ENCODE peak calls at places on chromosome 22, in nine cellular contexts. O, C, J, L, H, B, G, T and F are unnamed samples.

GRCh38 chr22:38087855-38088254 is 3.9 kb upstream of the SLC16A8 start:
- DNase-seq in O (no peak), C (no peak), J (no peak), L (no peak), H (no peak), B (no peak), G (no peak), T (no peak), F (no peak)

GRCh38 chr22:41910050-41910598 is 4.8 kb downstream of the SHISA8 start:
- DNase-seq in O (no peak), C (no peak), J (no peak), L (peak), H (no peak), B (peak), G (no peak), T (peak), F (peak)

GRCh38 chr22:50314455-50315288 is 7.2 kb upstream of the PLXNB2 start:
- DNase-seq in O (peak), C (no peak), J (peak), L (peak), H (no peak), B (no peak), G (peak), T (no peak), F (peak)

GRCh38 chr22:29208879-29209623 is 3.4 kb downstream of the EMID1 start:
- DNase-seq in O (peak), C (no peak), J (no peak), L (no peak), H (no peak), B (no peak), G (no peak), T (no peak), F (no peak)

GRCh38 chr22:23282089-23282501 is 101.8 kb downstream of the BCR start:
- DNase-seq in O (no peak), C (peak), J (no peak), L (no peak), H (peak), B (peak), G (peak), T (peak), F (no peak)

GRCh38 chr22:39527481-39527961 is 5.0 kb downstream of the RPS19BP1 start:
- DNase-seq in O (no peak), C (no peak), J (no peak), L (no peak), H (peak), B (peak), G (peak), T (peak), F (no peak)

GRCh38 chr22:32531955-32532818 is 57.6 kb downstream of the FBXO7 start:
- DNase-seq in O (no peak), C (peak), J (no peak), L (peak), H (peak), B (peak), G (no peak), T (peak), F (peak)

GRCh38 chr22:39652990-39653786 is 82.6 kb downstream of the CACNA1I start:
- DNase-seq in O (no peak), C (no peak), J (no peak), L (no peak), H (no peak), B (no peak), G (no peak), T (no peak), F (no peak)

GRCh38 chr22:28955817-28956216 is 72.4 kb downstream of the ZNRF3 start:
- DNase-seq in O (peak), C (no peak), J (peak), L (no peak), H (no peak), B (no peak), G (peak), T (no peak), F (no peak)

GRCh38 chr22:49969751-49970527 is 9.4 kb downstream of the PIM3 start:
- DNase-seq in O (no peak), C (no peak), J (peak), L (no peak), H (no peak), B (peak), G (no peak), T (no peak), F (peak)

GRCh38 chr22:49726701-49727101 is 101.0 kb downstream of the BRD1 start:
- DNase-seq in O (no peak), C (no peak), J (no peak), L (no peak), H (no peak), B (no peak), G (no peak), T (no peak), F (no peak)

GRCh38 chr22:25892678-25893077 is 150.7 kb downstream of the MYO18B start:
- DNase-seq in O (no peak), C (no peak), J (no peak), L (no peak), H (no peak), B (no peak), G (no peak), T (no peak), F (no peak)

GRCh38 chr22:39534092-39534506 is 1.6 kb upstream of the RPS19BP1 start:
- DNase-seq in O (no peak), C (no peak), J (no peak), L (no peak), H (no peak), B (peak), G (no peak), T (no peak), F (peak)

GRCh38 chr22:31431950-31432349 is 32.5 kb downstream of the DRG1 start:
- DNase-seq in O (no peak), C (no peak), J (no peak), L (no peak), H (no peak), B (no peak), G (no peak), T (no peak), F (no peak)

GRCh38 chr22:19943665-19944026 is 2.0 kb upstream of the TXNRD2 start:
- DNase-seq in O (no peak), C (no peak), J (no peak), L (no peak), H (no peak), B (no peak), G (peak), T (no peak), F (no peak)

GRCh38 chr22:49370841-49371301 is 456.8 kb downstream of the BRD1 start:
- DNase-seq in O (no peak), C (no peak), J (peak), L (no peak), H (no peak), B (no peak), G (no peak), T (no peak), F (peak)

GRCh38 chr22:39713799-39714290 is 143.3 kb downstream of the CACNA1I start:
- DNase-seq in O (no peak), C (no peak), J (no peak), L (no peak), H (no peak), B (no peak), G (no peak), T (no peak), F (no peak)

GRCh38 chr22:47296405-47297260 is 534.2 kb downstream of the TBC1D22A start:
- DNase-seq in O (no peak), C (no peak), J (no peak), L (no peak), H (no peak), B (no peak), G (no peak), T (no peak), F (no peak)

GRCh38 chr22:44628856-44629255 is 73.1 kb upstream of the PRR5 start:
- DNase-seq in O (no peak), C (no peak), J (no peak), L (no peak), H (no peak), B (no peak), G (no peak), T (no peak), F (no peak)

GRCh38 chr22:45977551-45978274 is 751 bp upstream of the WNT7B start:
- DNase-seq in O (no peak), C (no peak), J (no peak), L (peak), H (no peak), B (no peak), G (no peak), T (peak), F (peak)

GRCh38 chr22:45976351-45977002 is 485 bp downstream of the WNT7B start:
- DNase-seq in O (no peak), C (no peak), J (no peak), L (peak), H (peak), B (no peak), G (no peak), T (peak), F (no peak)

GRCh38 chr22:45977003-45977395 is at the start of gene WNT7B:
- DNase-seq in O (no peak), C (no peak), J (no peak), L (peak), H (peak), B (no peak), G (no peak), T (peak), F (peak)

GRCh38 chr22:45974498-45974897 is 2.5 kb downstream of the WNT7B start:
- DNase-seq in O (no peak), C (no peak), J (no peak), L (no peak), H (no peak), B (no peak), G (no peak), T (no peak), F (no peak)

DNA sequence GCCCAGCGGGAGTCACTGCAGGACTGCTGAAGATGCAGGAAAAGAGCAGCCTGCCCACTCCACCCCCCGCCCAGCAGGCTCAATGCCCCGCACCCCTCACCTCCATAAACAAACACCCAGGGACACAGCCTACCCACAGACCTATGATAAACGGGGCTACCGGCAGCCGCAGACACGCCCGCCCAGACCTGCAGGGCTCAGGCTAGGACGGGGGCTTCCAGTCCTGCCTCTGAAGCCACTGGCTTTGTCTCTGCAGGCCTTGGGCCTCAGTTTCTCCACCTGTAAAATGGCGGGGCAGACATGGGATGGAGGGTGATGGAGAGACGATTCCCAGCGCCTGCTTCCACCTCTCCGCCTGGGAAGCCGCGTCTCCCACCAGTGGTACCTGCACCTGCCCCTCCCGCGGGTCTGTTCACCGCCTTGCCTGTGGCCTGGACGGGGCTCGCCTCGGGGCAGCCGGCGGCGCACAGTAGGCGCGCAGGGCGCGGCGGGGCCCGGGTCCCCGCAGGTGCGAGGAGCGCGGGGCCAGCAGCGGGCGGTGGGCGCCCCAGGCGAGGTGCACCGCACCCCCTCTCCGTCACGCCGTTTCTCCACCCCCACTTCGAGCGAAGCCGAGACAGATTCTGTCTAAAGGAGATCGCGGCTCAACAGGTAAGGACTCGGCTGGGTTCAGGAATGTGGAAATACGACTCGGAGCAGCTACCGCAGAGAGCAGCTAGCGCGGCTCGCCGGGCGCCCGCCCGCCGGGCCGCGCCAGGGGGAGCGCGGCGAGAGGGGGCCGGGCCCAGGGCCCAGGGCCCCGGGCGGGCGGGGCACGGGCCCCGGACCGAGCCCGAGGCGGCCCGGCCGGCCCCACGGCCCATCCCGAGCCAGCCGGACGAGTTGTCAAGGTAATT is 1.4 kb downstream of the WNT7B start:
- DNase-seq in O (no peak), C (no peak), J (no peak), L (peak), H (peak), B (no peak), G (no peak), T (peak), F (peak)
- TF ChIP-seq CTCF in O (no peak), C (no peak), J (no peak), L (no peak), H (no peak), B (no peak), G (no peak), T (no peak), F (no peak)

DNA sequence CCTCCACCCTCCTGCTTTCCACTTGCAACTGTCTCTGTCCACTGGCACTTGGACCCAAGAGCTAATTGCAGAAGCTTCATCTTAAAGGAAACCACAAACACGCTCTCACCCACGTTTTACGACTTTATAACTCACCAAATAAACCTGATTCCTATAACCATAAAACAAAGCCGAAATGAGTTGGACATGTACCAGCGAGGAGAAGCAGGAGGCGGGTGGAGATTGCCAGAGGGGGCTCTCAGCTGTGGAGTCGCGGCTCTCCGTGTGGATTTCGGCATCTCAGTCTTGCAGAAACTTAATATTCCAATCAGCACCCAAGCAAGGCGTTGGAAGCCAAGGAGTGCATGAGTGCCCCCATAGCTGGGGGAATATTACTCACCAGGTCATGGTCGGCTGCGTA is 483.6 kb downstream of the MN1 start:
- DNase-seq in O (no peak), C (no peak), J (no peak), L (no peak), H (peak), B (no peak), G (no peak), T (no peak), F (no peak)
- H3K4me3 ChIP-seq in O (no peak), C (no peak), J (no peak), L (no peak), H (no peak), B (no peak), G (no peak), T (no peak), F (no peak)

DNA sequence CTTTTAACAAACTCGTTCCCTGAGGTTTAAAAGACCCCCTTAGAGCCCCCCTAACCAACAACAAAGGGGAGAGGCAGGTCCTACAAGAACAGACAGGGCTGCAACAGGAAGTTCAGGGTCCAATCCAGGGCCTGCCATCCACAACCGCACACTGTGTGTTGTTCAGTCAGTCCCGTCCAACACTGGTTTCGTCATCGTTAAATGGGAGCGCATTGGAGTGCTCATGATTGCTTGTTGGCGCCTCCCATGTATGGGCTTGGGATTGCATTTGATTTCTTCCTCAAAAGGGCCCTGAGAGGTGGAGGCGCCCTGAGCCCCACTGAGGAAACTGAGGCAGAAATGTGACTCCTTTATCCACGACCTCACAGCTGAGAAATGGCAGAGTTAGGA is 174.1 kb downstream of the MN1 start:
- DNase-seq in O (no peak), C (no peak), J (no peak), L (no peak), H (no peak), B (no peak), G (no peak), T (peak), F (no peak)
- TF ChIP-seq CTCF in O (no peak), C (no peak), J (no peak), L (no peak), H (no peak), B (no peak), G (no peak), T (peak), F (peak)

GRCh38 chr22:46068908-46069481 is 81.3 kb upstream of the PPARA start:
- DNase-seq in O (no peak), C (no peak), J (no peak), L (no peak), H (peak), B (peak), G (no peak), T (no peak), F (no peak)
- H3K4me3 ChIP-seq in O (peak), C (peak), J (peak), L (no peak), H (peak), B (peak), G (peak), T (peak), F (no peak)

GRCh38 chr22:21450320-21450831 is 16.8 kb upstream of the TMEM191C start:
- DNase-seq in O (no peak), C (no peak), J (no peak), L (no peak), H (no peak), B (peak), G (no peak), T (no peak), F (peak)
- TF ChIP-seq CTCF in O (no peak), C (no peak), J (no peak), L (no peak), H (no peak), B (no peak), G (no peak), T (no peak), F (peak)

GRCh38 chr22:35381424-35381772 is 502 bp downstream of the HMOX1 start:
- DNase-seq in O (no peak), C (peak), J (no peak), L (no peak), H (no peak), B (no peak), G (no peak), T (no peak), F (no peak)
- H3K4me3 ChIP-seq in O (peak), C (peak), J (peak), L (peak), H (peak), B (peak), G (peak), T (peak), F (peak)

DNA sequence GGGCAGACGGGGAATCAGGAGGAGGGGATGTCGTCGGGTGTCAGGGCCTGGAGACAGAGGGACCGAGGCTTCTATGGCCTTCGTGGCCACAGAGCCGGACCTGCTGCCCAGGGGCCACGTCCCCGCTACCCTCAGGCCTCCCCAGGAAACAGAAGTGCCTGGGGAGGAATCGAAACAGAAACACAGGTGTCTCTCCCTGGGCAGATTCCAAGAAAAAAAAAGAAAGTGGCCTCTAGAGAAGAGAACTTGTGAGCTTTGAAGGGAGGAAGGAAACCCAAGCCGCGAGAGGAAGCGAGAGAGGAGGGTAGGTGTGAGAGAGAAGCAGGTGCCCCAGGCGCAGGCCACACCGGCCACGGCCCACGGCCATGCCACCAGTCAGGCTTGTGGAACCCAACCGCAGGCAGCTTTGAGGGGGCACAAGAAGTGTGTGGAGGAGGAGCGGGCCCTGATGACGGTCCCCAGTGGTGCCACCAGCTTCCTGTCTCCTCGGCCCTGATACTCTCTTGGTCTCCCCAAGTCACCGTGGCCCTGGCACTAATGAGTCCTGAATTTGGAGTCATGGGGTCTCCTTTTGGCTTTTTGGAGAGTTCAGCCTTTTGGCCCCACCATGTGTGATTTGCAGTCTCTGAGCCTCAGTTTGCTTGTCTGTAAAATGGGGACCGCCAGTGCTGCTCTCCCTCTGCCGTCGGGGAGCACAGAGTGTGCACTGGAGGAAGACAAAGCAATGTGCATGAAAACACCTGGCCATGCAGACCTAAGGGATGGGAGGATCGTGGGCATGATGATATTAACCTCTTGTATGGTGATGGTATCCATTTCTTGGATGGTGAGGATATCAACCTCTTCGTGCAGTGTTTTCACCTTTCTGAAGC is 25.2 kb downstream of the LIF start:
- DNase-seq in O (peak), C (no peak), J (peak), L (no peak), H (no peak), B (no peak), G (peak), T (no peak), F (no peak)
- TF ChIP-seq CTCF in O (no peak), C (no peak), J (no peak), L (no peak), H (no peak), B (no peak), G (no peak), T (no peak), F (no peak)

GRCh38 chr22:17774928-17775675 is 833 bp upstream of the BID start:
- DNase-seq in O (no peak), C (no peak), J (no peak), L (no peak), H (no peak), B (no peak), G (no peak), T (no peak), F (no peak)
- H3K4me3 ChIP-seq in O (no peak), C (no peak), J (peak), L (no peak), H (no peak), B (peak), G (no peak), T (no peak), F (no peak)